ENCODE peak calls at places on chromosomes 12 and 14, in five cellular contexts. C, U, J, W and R are unnamed samples.

GRCh38 chr14:72451081-72451972 is 442.6 kb downstream of the DPF3 start:
- DNase-seq in C (no peak), U (no peak), J (no peak), W (no peak), R (no peak)

GRCh38 chr12:115755061-115755751 is 522.3 kb downstream of the MED13L start:
- DNase-seq in C (no peak), U (no peak), J (no peak), W (no peak), R (no peak)

GRCh38 chr12:11822071-11822818 is 172.8 kb downstream of the ETV6 start:
- DNase-seq in C (peak; percentile 38), U (peak; percentile 84), J (no peak), W (no peak), R (no peak)

GRCh38 chr14:89399594-89400068 is 17.4 kb downstream of the FOXN3 start:
- DNase-seq in C (no peak), U (peak; percentile 43), J (no peak), W (peak; percentile 97), R (no peak)

GRCh38 chr12:88753074-88753473 is 172.8 kb upstream of the KITLG start:
- DNase-seq in C (no peak), U (peak; percentile 76), J (no peak), W (no peak), R (no peak)

GRCh38 chr12:68303850-68304249 is 28.3 kb downstream of the MDM1 start:
- DNase-seq in C (no peak), U (no peak), J (no peak), W (no peak), R (no peak)

GRCh38 chr14:56118611-56119181 is 485 bp downstream of the PELI2 start:
- DNase-seq in C (peak; percentile 44), U (peak; percentile 7), J (no peak), W (peak; percentile 42), R (no peak)

GRCh38 chr12:66823857-66824570 is 145.1 kb upstream of the GRIP1 start:
- DNase-seq in C (no peak), U (no peak), J (peak; percentile 18), W (no peak), R (no peak)

GRCh38 chr14:102927346-102927877 is 4.9 kb downstream of the AMN start:
- DNase-seq in C (peak; percentile 73), U (no peak), J (no peak), W (peak; percentile 47), R (no peak)

GRCh38 chr14:55440385-55440784 is at the start of gene TBPL2:
- DNase-seq in C (no peak), U (no peak), J (no peak), W (peak; percentile 88), R (no peak)

GRCh38 chr12:3838065-3838464 is 35.1 kb downstream of the PARP11 start:
- DNase-seq in C (no peak), U (no peak), J (no peak), W (no peak), R (no peak)

GRCh38 chr14:69006346-69006745 is 27.2 kb upstream of the ACTN1 start:
- DNase-seq in C (no peak), U (no peak), J (no peak), W (no peak), R (no peak)

GRCh38 chr14:106459971-106460730 is 933.8 kb downstream of the TMEM121 start:
- DNase-seq in C (no peak), U (no peak), J (no peak), W (peak; percentile 4), R (no peak)

GRCh38 chr12:7439579-7440505 is 4.1 kb downstream of the CD163L1 start:
- DNase-seq in C (no peak), U (peak; percentile 65), J (no peak), W (peak; percentile 88), R (no peak)

GRCh38 chr12:117365072-117365616 is 3.7 kb upstream of the NOS1 start:
- DNase-seq in C (no peak), U (no peak), J (no peak), W (no peak), R (no peak)

GRCh38 chr12:62860501-62861156 is 74.3 kb downstream of the PPM1H start:
- DNase-seq in C (no peak), U (no peak), J (no peak), W (no peak), R (no peak)

GRCh38 chr12:7915911-7916403 is 20.0 kb downstream of the SLC2A3 start:
- DNase-seq in C (no peak), U (no peak), J (no peak), W (peak; percentile 62), R (no peak)

GRCh38 chr12:49901026-49901425 is 2.7 kb downstream of the FAIM2 start:
- DNase-seq in C (no peak), U (no peak), J (no peak), W (no peak), R (no peak)

GRCh38 chr12:49901986-49902385 is 1.7 kb downstream of the FAIM2 start:
- DNase-seq in C (no peak), U (no peak), J (no peak), W (no peak), R (no peak)

GRCh38 chr12:49899921-49900320 is 3.8 kb downstream of the FAIM2 start:
- DNase-seq in C (no peak), U (no peak), J (no peak), W (no peak), R (no peak)

GRCh38 chr12:49899286-49899843 is 4.3 kb downstream of the FAIM2 start:
- DNase-seq in C (no peak), U (no peak), J (no peak), W (no peak), R (no peak)

GRCh38 chr12:49900371-49900770 is 3.3 kb downstream of the FAIM2 start:
- DNase-seq in C (no peak), U (no peak), J (no peak), W (no peak), R (no peak)
- TF ChIP-seq POLR2AphosphoS5 in C (no peak), U (no peak), J (no peak), W (no peak), R (no peak)

DNA sequence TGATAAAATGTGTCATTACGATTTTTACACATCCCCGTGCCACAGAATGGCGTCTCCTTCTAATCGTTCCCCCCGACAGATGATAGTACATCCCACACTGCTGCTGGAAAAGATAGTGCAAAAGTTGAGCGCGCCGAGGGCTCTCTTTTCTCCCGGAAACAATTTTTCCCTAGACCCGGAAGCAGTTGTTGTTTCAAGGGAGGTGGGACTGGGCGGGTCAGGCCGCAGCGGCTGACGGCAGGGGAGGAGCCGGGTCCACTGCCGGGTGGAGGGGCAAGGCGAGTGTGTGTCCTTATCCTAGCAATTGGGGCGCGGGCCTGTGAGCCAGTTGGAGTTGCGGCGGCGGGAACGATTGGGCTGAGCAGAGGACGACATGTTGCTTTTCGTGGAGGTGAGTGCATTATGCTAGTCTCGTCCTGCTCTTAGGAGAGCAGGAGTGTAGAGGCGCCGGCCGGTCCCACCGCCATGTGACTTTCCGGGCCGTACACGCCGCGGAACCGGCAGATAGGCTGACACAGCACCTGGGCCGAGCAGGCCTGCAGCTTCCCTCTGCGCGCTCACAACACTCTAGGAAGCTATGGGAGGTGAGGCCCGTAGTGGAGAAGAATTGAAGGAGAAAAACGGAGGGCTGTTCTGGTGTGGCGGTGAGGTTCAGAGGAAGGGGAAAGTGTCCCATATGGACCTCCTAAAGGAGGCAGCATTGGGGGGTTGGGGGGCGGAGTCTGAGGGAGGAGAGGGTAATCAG is at the start of gene LARP4:
- DNase-seq in C (peak; percentile 90), U (peak; percentile 96), J (peak; percentile 89), W (peak; percentile 98), R (peak; percentile 86)
- TF ChIP-seq POLR2AphosphoS5 in C (peak; percentile 86), U (peak; percentile 90), J (peak; percentile 89), W (peak; percentile 97), R (peak; percentile 79)

GRCh38 chr12:57745485-57745881 is 644 bp downstream of the TSPAN31 start:
- DNase-seq in C (no peak), U (no peak), J (no peak), W (no peak), R (no peak)
- TF ChIP-seq POLR2AphosphoS5 in C (no peak), U (no peak), J (no peak), W (peak; percentile 21), R (peak; percentile 92)

DNA sequence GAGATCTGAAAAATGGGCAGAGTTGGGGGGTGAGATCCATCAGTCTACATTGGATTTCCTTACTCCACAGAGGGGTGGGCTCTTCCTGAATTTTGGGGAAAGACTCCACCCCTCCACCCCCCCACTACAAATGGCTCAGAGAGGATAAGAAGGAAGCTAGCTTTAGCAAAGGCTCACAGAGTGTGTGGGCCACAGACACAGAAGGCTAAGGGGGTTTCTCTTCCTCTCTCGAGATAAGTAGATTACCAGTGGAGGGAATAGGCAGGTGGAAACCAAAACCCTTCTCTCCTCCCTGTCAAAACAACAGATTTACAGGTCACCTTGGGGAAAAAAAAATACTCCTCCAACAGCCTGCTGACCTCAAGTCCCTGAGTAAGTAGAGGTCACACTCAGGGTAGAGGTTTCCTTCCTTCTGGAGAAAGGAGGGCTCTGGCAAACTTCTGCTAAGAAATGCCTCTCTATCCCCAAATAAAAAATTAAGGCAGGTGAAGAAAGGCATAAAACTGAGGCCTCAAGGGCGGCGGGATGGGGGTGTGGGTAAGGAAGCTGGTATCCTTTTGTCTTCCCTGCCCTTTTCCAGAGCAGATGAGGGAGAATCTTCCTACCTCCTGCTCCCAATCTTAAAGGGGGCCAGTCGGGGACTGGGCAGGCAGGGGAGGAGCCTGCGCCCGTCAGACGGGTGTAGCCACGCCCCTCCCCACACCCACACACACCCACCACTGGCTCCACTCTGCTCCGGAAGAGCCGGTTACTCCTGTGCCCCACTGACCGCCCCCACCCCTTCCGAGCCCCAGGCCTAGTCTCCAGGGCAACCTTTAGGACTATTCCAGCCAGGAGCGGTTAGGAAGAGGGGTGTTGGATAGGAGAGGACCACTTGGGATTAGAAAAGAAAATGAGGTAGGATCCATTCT is 1.9 kb upstream of the BAZ2A start:
- DNase-seq in C (peak; percentile 82), U (peak; percentile 50), J (peak; percentile 67), W (peak; percentile 83), R (peak; percentile 34)
- TF ChIP-seq POLR2AphosphoS5 in C (no peak), U (no peak), J (no peak), W (peak; percentile 52), R (no peak)

DNA sequence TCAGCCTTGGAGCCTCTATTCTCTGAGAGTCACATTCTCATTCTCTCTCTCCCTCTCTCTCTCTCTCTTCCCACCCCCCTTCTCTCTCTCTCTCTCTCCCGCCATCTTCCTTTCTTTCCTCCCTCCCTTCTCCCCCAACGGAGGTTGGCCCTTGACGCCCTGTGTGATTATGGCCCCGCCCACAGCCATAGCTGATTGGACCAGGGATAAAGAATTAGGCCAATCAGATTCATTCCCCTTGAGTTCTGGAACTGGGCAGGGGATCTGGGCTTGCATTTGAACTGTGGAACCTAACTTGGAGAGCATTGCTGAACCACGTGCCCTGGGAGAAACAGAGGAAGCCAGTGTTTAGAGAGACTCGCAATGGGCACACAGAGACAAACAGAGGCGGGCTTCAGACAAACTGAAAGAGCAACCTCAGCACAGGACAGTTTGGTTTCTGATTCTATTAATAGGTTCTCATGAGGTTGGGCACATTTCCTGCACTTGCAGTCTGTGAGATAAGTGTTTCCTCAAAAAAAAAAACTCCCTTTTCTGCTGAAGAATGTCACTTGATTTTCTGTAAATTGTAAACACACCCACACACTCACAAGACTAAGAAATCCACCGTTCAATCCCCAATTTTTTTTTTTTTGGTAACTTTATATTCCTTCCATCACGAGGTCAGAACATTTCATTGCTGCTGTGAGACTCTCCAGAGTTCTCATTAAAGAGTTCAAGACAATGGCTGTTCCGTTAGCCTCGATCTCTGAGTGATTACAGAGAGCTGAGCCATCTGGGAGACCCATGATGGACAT is 3.6 kb upstream of the P2RX7 start:
- DNase-seq in C (peak; percentile 81), U (peak; percentile 79), J (peak; percentile 48), W (peak; percentile 69), R (peak; percentile 93)
- TF ChIP-seq POLR2AphosphoS5 in C (no peak), U (no peak), J (no peak), W (no peak), R (peak; percentile 68)